ENCODE peak calls at places on chromosome 2, in four cellular contexts. H, G, X and F are unnamed samples.

GRCh38 chr2:45469314-45470099 is 141.6 kb downstream of the SRBD1 start:
- DNase-seq in H (peak; percentile 31), G (no peak), X (no peak), F (no peak)

GRCh38 chr2:16785072-16785638 is 119.5 kb upstream of the CYRIA start:
- DNase-seq in H (no peak), G (no peak), X (no peak), F (no peak)

GRCh38 chr2:150410809-150411208 is 76.7 kb downstream of the RND3 start:
- DNase-seq in H (peak; percentile 6), G (no peak), X (peak; percentile 71), F (peak; percentile 42)

GRCh38 chr2:12014088-12014960 is 267.9 kb downstream of the LPIN1 start:
- DNase-seq in H (peak; percentile 46), G (no peak), X (peak; percentile 43), F (peak; percentile 24)

GRCh38 chr2:123415678-123416077 is 609.4 kb upstream of the CNTNAP5 start:
- DNase-seq in H (no peak), G (no peak), X (no peak), F (no peak)

GRCh38 chr2:15271941-15272340 is 289.2 kb downstream of the NBAS start:
- DNase-seq in H (no peak), G (no peak), X (no peak), F (peak; percentile 3)

GRCh38 chr2:172639823-172640222 is 83.9 kb downstream of the PDK1 start:
- DNase-seq in H (peak; percentile 99), G (no peak), X (peak; percentile 85), F (no peak)

GRCh38 chr2:30252723-30253688 is 21.7 kb downstream of the LBH start:
- DNase-seq in H (peak; percentile 56), G (peak; percentile 61), X (no peak), F (no peak)

GRCh38 chr2:218029366-218030360 is 26.9 kb upstream of the TNS1 start:
- DNase-seq in H (no peak), G (no peak), X (no peak), F (no peak)

GRCh38 chr2:69159988-69160387 is 147.0 kb downstream of the ANTXR1 start:
- DNase-seq in H (peak; percentile 13), G (no peak), X (no peak), F (no peak)

GRCh38 chr2:43937269-43937820 is 58.4 kb downstream of the LRPPRC start:
- DNase-seq in H (no peak), G (no peak), X (no peak), F (no peak)

GRCh38 chr2:229231469-229231868 is 39.6 kb downstream of the PID1 start:
- DNase-seq in H (no peak), G (no peak), X (no peak), F (no peak)

GRCh38 chr2:229231885-229232284 is 39.2 kb downstream of the PID1 start:
- DNase-seq in H (no peak), G (no peak), X (no peak), F (no peak)

GRCh38 chr2:229226372-229226771 is 44.7 kb downstream of the PID1 start:
- DNase-seq in H (no peak), G (peak; percentile 57), X (no peak), F (no peak)

GRCh38 chr2:229230911-229231310 is 40.2 kb downstream of the PID1 start:
- DNase-seq in H (no peak), G (peak; percentile 72), X (no peak), F (no peak)

DNA sequence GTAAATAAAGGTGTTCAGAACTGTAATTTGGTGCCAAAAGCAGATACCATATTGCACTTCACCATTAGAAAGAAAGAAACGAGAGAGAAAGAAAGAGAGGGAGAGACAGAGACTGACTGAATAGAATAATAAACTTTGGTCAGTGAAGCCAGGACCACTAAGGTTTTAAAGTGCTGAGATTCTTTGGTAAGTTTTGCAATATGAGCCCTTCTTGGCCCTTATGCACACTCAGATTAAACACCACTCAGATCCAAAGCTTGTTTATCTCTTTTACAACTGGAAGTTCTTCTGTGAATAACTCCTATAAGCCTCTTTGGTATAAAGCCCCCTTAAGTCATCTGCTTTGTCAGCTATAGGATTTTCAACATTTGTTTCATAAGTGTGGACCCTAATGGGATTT is 40.9 kb downstream of the PID1 start:
- DNase-seq in H (no peak), G (no peak), X (no peak), F (no peak)
- H3K4me3 ChIP-seq in H (no peak overlapping the region), G (no peak overlapping the region), X (no peak overlapping the region), F (no peak overlapping the region)

GRCh38 chr2:240604291-240604938 is 17.9 kb downstream of the CAPN10 start:
- DNase-seq in H (peak; percentile 61), G (peak; percentile 92), X (no peak), F (no peak)
- H3K4me3 ChIP-seq in H (no peak overlapping the region), G (no peak overlapping the region), X (no peak overlapping the region), F (no peak overlapping the region)

GRCh38 chr2:55418072-55418471 is 1.6 kb downstream of the CCDC88A start:
- DNase-seq in H (peak; percentile 31), G (no peak), X (no peak), F (no peak)
- H3K4me3 ChIP-seq in H (peak overlapping the region; percentile 75), G (peak overlapping the region; percentile 89), X (peak overlapping the region; percentile 96), F (peak overlapping the region; percentile 92)

DNA sequence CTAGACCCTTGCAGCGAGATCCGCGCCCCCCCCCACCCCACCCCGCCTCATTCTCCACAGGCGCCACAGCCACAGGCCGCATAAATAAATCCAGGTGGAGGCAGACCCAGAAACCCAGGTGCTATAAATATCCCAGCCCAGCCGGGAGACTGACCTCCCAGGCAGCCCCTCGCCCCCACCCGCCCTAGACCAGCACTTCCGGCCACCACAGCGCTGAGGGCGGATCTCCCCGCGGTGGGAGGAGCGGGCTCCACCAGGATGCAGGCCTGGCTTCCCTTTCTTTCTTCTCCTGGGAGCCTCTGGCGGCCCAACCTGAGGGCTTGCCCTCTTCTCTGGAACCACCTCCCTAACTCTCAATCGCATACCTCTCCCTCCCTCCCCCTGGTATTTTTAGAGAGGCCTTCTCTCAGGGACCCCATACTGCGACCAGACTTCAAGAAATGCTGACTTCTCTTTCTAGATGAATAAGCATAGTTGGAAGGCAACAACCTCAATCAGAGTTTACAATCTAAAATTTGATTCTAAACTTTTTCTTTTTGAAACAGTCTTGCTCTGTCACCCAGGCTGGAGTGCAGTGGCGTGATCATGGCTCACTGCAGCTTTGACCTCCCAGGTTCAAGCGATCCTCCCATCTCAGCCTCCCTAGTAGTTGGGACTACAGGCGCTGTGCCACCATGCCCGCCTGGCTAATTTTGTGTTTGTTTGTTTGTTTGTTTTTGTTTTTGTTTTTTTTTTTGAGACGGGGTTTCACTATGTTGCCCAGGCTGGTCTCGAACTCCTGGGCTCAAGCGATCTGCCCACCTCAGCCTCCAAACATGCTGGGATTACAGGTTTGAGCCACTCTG is 55.0 kb downstream of the PKDCC start:
- DNase-seq in H (no peak), G (peak; percentile 72), X (no peak), F (no peak)
- H3K4me3 ChIP-seq in H (no peak overlapping the region), G (peak overlapping the region; percentile 64), X (no peak overlapping the region), F (no peak overlapping the region)

GRCh38 chr2:8573942-8574195 is 108.0 kb upstream of the ID2 start:
- DNase-seq in H (no peak), G (no peak), X (no peak), F (no peak)
- H3K4me3 ChIP-seq in H (no peak overlapping the region), G (no peak overlapping the region), X (no peak overlapping the region), F (no peak overlapping the region)

DNA sequence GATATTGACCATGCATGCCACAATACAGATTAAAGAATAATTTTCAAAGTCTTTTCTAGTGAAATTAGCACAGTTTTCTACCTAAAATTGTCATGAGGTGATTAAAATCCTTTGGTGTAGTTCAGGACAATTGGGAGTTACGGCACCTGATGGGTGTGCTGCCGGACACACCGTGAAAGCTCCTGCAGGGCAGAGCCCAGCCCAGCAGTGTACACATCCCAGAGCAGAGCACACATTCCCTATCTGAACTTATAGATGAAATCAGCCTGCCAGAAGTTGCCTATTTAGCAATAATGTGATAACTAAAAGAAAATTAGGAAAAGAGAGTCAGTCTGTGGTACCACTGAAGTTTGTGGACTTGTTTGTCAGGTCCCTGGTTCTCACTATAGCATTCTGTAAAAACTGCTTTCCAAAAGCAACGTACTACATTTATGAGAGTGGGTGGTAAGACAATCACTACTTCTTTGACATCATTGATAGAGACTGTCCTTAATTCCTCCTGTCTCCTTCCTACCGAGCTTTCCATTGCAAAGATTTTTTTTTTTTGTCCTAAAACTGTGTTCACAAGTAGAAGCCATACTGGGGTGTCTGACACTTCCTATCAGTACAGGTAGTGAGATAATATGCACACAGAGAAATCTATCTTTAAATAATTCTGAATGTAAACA is 3.4 kb downstream of the CYTIP start:
- DNase-seq in H (no peak), G (no peak), X (no peak), F (no peak)
- H3K4me3 ChIP-seq in H (no peak overlapping the region), G (peak overlapping the region; percentile 17), X (no peak overlapping the region), F (no peak overlapping the region)

GRCh38 chr2:56347881-56348280 is 164.1 kb downstream of the CCDC85A start:
- DNase-seq in H (no peak), G (no peak), X (no peak), F (no peak)
- H3K4me3 ChIP-seq in H (no peak overlapping the region), G (no peak overlapping the region), X (no peak overlapping the region), F (no peak overlapping the region)